ENCODE peak calls at places on chromosomes 3 and 15, in eight cellular contexts. Q, N, H, R, U, D, T and G are unnamed samples.

GRCh38 chr3:107684431-107684925 is 161.7 kb downstream of the BBX start:
- DNase-seq in Q (no peak), N (no peak), H (no peak), R (no peak), U (no peak), D (no peak), T (no peak), G (no peak)

GRCh38 chr3:120144267-120144666 is 50.0 kb upstream of the GSK3B start:
- DNase-seq in Q (peak; percentile 45), N (no peak), H (peak; percentile 38), R (peak; percentile 89), U (no peak), D (peak; percentile 38), T (no peak), G (no peak)

GRCh38 chr15:41332788-41333527 is at the start of gene NUSAP1:
- DNase-seq in Q (no peak), N (no peak), H (peak; percentile 46), R (no peak), U (no peak), D (no peak), T (peak; percentile 67), G (no peak)

GRCh38 chr15:90698629-90699028 is 18.5 kb upstream of the BLM start:
- DNase-seq in Q (no peak), N (no peak), H (no peak), R (no peak), U (no peak), D (no peak), T (no peak), G (no peak)

GRCh38 chr3:170553788-170554620 is 31.9 kb downstream of the SLC7A14 start:
- DNase-seq in Q (peak; percentile 35), N (no peak), H (peak; percentile 35), R (no peak), U (no peak), D (no peak), T (no peak), G (no peak)

GRCh38 chr15:42091753-42092665 is 2.4 kb downstream of the PLA2G4D start:
- DNase-seq in Q (no peak), N (no peak), H (no peak), R (peak; percentile 86), U (no peak), D (no peak), T (peak; percentile 22), G (no peak)

GRCh38 chr3:131277836-131278497 is 103.6 kb upstream of the NUDT16 start:
- DNase-seq in Q (peak; percentile 36), N (no peak), H (peak; percentile 83), R (peak; percentile 53), U (no peak), D (no peak), T (no peak), G (no peak)

GRCh38 chr3:139771331-139771730 is 93.6 kb upstream of the NMNAT3 start:
- DNase-seq in Q (no peak), N (no peak), H (peak; percentile 61), R (no peak), U (no peak), D (no peak), T (no peak), G (no peak)

GRCh38 chr3:2098398-2099027 is at the start of gene CNTN4:
- DNase-seq in Q (no peak), N (peak; percentile 44), H (peak; percentile 1), R (peak; percentile 2), U (no peak), D (peak; percentile 75), T (peak; percentile 58), G (peak; percentile 5)

GRCh38 chr15:96849501-96849900 is 519.0 kb downstream of the NR2F2 start:
- DNase-seq in Q (peak; percentile 86), N (no peak), H (peak; percentile 52), R (no peak), U (no peak), D (no peak), T (no peak), G (no peak)

GRCh38 chr3:73563896-73564582 is 60.7 kb downstream of the PDZRN3 start:
- DNase-seq in Q (peak; percentile 14), N (no peak), H (peak; percentile 31), R (peak; percentile 62), U (no peak), D (no peak), T (no peak), G (no peak)

GRCh38 chr15:62672268-62672667 is 370.3 kb upstream of the TPM1 start:
- DNase-seq in Q (peak; percentile 5), N (no peak), H (no peak), R (no peak), U (no peak), D (no peak), T (no peak), G (no peak)

GRCh38 chr3:133491481-133492059 is 81.9 kb upstream of the CDV3 start:
- DNase-seq in Q (no peak), N (no peak), H (no peak), R (no peak), U (no peak), D (no peak), T (peak; percentile 44), G (no peak)

GRCh38 chr15:43939070-43939469 is 112.3 kb downstream of the WDR76 start:
- DNase-seq in Q (peak; percentile 53), N (no peak), H (peak; percentile 50), R (peak; percentile 20), U (no peak), D (no peak), T (no peak), G (no peak)

GRCh38 chr3:128319741-128320141 is 146.9 kb downstream of the DNAJB8 start:
- DNase-seq in Q (no peak), N (no peak), H (no peak), R (no peak), U (no peak), D (peak; percentile 72), T (no peak), G (no peak)

GRCh38 chr15:98705070-98705469 is 56.7 kb downstream of the IGF1R start:
- DNase-seq in Q (no peak), N (no peak), H (no peak), R (no peak), U (no peak), D (no peak), T (no peak), G (no peak)

GRCh38 chr3:9944271-9944670 is 7.9 kb downstream of the PRRT3 start:
- DNase-seq in Q (no peak), N (no peak), H (no peak), R (no peak), U (no peak), D (no peak), T (no peak), G (no peak)

GRCh38 chr3:9947025-9947995 is 4.9 kb downstream of the PRRT3 start:
- DNase-seq in Q (peak; percentile 74), N (peak; percentile 75), H (peak; percentile 60), R (peak; percentile 59), U (no peak), D (peak; percentile 88), T (no peak), G (no peak)

GRCh38 chr3:9945358-9945757 is 6.8 kb downstream of the PRRT3 start:
- DNase-seq in Q (no peak), N (no peak), H (no peak), R (no peak), U (no peak), D (no peak), T (no peak), G (no peak)

GRCh38 chr3:9948586-9948985 is 3.6 kb downstream of the PRRT3 start:
- DNase-seq in Q (no peak), N (no peak), H (no peak), R (no peak), U (no peak), D (no peak), T (no peak), G (no peak)

GRCh38 chr3:9946112-9947024 is 5.8 kb downstream of the PRRT3 start:
- DNase-seq in Q (peak; percentile 89), N (peak; percentile 93), H (peak; percentile 95), R (peak; percentile 80), U (peak; percentile 71), D (peak; percentile 94), T (no peak), G (no peak)
- TF ChIP-seq CTCF in Q (peak; percentile 24), N (peak; percentile 79), H (peak; percentile 54), R (peak; percentile 99), U (peak; percentile 43), D (peak; percentile 54), T (no peak), G (no peak)

GRCh38 chr15:67906382-67906781 is 66.5 kb upstream of the RNU6-1 start:
- DNase-seq in Q (peak; percentile 18), N (no peak), H (peak; percentile 67), R (no peak), U (no peak), D (no peak), T (no peak), G (no peak)
- TF ChIP-seq CTCF in Q (peak; percentile 25), N (peak; percentile 28), H (peak; percentile 67), R (peak; percentile 48), U (no peak), D (no peak), T (peak; percentile 7), G (peak; percentile 15)

GRCh38 chr3:196842567-196843434 is 24.9 kb upstream of the SENP5 start:
- DNase-seq in Q (no peak), N (no peak), H (no peak), R (no peak), U (no peak), D (no peak), T (peak; percentile 19), G (no peak)
- TF ChIP-seq CTCF in Q (no peak), N (no peak), H (no peak), R (no peak), U (no peak), D (no peak), T (peak; percentile 2), G (peak; percentile 9)

GRCh38 chr15:80367661-80368060 is 36.5 kb upstream of the ARNT2 start:
- DNase-seq in Q (peak; percentile 1), N (no peak), H (peak; percentile 11), R (no peak), U (no peak), D (no peak), T (no peak), G (no peak)

GRCh38 chr15:80371924-80372323 is 32.3 kb upstream of the ARNT2 start:
- DNase-seq in Q (no peak), N (no peak), H (no peak), R (no peak), U (no peak), D (no peak), T (no peak), G (no peak)

GRCh38 chr15:80367094-80367493 is 37.1 kb upstream of the ARNT2 start:
- DNase-seq in Q (peak; percentile 34), N (no peak), H (peak; percentile 13), R (no peak), U (no peak), D (no peak), T (peak; percentile 37), G (no peak)
- TF ChIP-seq CTCF in Q (peak; percentile 10), N (no peak), H (peak; percentile 16), R (peak; percentile 36), U (no peak), D (no peak), T (peak; percentile 26), G (no peak)

GRCh38 chr3:188283347-188283746 is 129.4 kb downstream of the LPP start:
- DNase-seq in Q (peak; percentile 56), N (no peak), H (peak; percentile 86), R (no peak), U (no peak), D (peak; percentile 59), T (peak; percentile 2), G (no peak)
- TF ChIP-seq CTCF in Q (peak; percentile 13), N (no peak), H (peak; percentile 45), R (no peak), U (no peak), D (no peak), T (no peak), G (no peak)